ENCODE peak calls at places on chromosomes 7 and 10, in eight cellular contexts. C, J, S, E, Y, A, K and N are unnamed samples.

GRCh38 chr10:78934499-78934898 is 134.3 kb upstream of the ZMIZ1 start:
- DNase-seq in Y (no peak), K (no peak), A (no peak), S (no peak), C (no peak), E (no peak), J (no peak), N (no peak)

GRCh38 chr10:5953676-5954075 is 23.7 kb downstream of the IL15RA start:
- DNase-seq in E (no peak), J (no peak), K (no peak), A (no peak), C (no peak), S (no peak), Y (no peak), N (no peak)

GRCh38 chr7:266851-267840 is 22.8 kb upstream of the FOXL3 start:
- DNase-seq in S (no peak), E (peak), Y (peak), C (no peak), A (no peak), J (no peak), K (peak), N (no peak)

GRCh38 chr7:129859188-129859587 is 93.6 kb downstream of the UBE2H start:
- DNase-seq in Y (no peak), S (no peak), E (no peak), C (no peak), A (no peak), K (no peak), J (no peak), N (no peak)

GRCh38 chr7:90768301-90768700 is 172.2 kb downstream of the CDK14 start:
- DNase-seq in J (no peak), K (no peak), S (no peak), C (no peak), E (no peak), A (no peak), Y (no peak), N (no peak)

GRCh38 chr10:97468162-97468561 is 22.2 kb downstream of the ZDHHC16 start:
- DNase-seq in Y (no peak), A (no peak), K (no peak), E (no peak), C (no peak), J (no peak), S (no peak), N (no peak)

GRCh38 chr7:139661043-139661440 is 116.8 kb downstream of the HIPK2 start:
- DNase-seq in S (no peak), Y (no peak), C (no peak), K (no peak), J (no peak), E (no peak), A (no peak), N (no peak)

GRCh38 chr7:92133133-92133736 is 1.0 kb downstream of the CYP51A1 start:
- DNase-seq in Y (no peak), J (no peak), E (peak), K (no peak), A (no peak), S (no peak), C (no peak), N (no peak)

GRCh38 chr10:46229144-46229563 is 57.6 kb upstream of the ANTXRL start:
- DNase-seq in C (no peak), A (no peak), K (peak), S (no peak), Y (no peak), E (no peak), J (no peak), N (no peak)

GRCh38 chr10:96512997-96513685 is 585 bp downstream of the TLL2 start:
- DNase-seq in Y (no peak), A (peak), S (no peak), J (no peak), C (no peak), E (no peak), K (no peak), N (no peak)

GRCh38 chr7:27203378-27203953 is 3.6 kb upstream of the HOXA13 start:
- DNase-seq in E (no peak), C (no peak), S (no peak), J (no peak), Y (no peak), K (no peak), A (no peak), N (no peak)